ENCODE peak calls at places on chromosomes 12 and 14, in eight cellular contexts. T is HepG2, Q is GM12878, R is IMR-90, J is WTC11, F is K562, O is SK-N-SH, A is H1. B is an unnamed sample.

GRCh38 chr12:113198286-113198685 is 12.8 kb downstream of the RITA1 start:
- DNase-seq in A (no peak), F (no peak), O (no peak), R (no peak), Q (no peak), T (no peak), J (no peak), B (no peak)

GRCh38 chr12:80325167-80325959 is 118.7 kb upstream of the PTPRQ start:
- DNase-seq in Q (no peak), A (no peak), F (no peak), J (no peak), T (no peak), R (no peak), O (no peak), B (no peak)

GRCh38 chr12:53739285-53740129 is 12.3 kb upstream of the CALCOCO1 start:
- DNase-seq in A (no peak), T (no peak), O (peak; percentile 48), R (no peak), J (no peak), F (no peak), Q (no peak), B (no peak)

GRCh38 chr12:113301811-113302210 is 33.1 kb downstream of the SLC8B1 start:
- DNase-seq in Q (no peak), J (no peak), A (no peak), T (no peak), R (no peak), O (no peak), F (peak; percentile 34), B (no peak)

GRCh38 chr12:45666452-45667215 is 62.9 kb upstream of the ARID2 start:
- DNase-seq in J (no peak), F (no peak), A (no peak), Q (no peak), O (no peak), R (peak; percentile 41), T (no peak), B (no peak)

GRCh38 chr12:75565795-75566194 is 54.4 kb upstream of the KRR1 start:
- DNase-seq in T (no peak), R (no peak), O (no peak), Q (no peak), F (no peak), J (no peak), A (no peak), B (no peak)

GRCh38 chr14:63383776-63384367 is 65.1 kb upstream of the GPHB5 start:
- DNase-seq in J (no peak), Q (peak; percentile 17), R (no peak), A (no peak), F (no peak), T (no peak), O (no peak), B (no peak)

GRCh38 chr12:15530361-15530760 is 208.1 kb downstream of the PTPRO start:
- DNase-seq in A (no peak), F (no peak), R (no peak), T (no peak), O (no peak), J (no peak), Q (no peak), B (no peak)

GRCh38 chr12:65720739-65721138 is 103.5 kb upstream of the HMGA2 start:
- DNase-seq in A (no peak), R (no peak), F (no peak), O (no peak), Q (no peak), J (no peak), T (no peak), B (no peak)

GRCh38 chr14:71650187-71650586 is 282.0 kb upstream of the RGS6 start:
- DNase-seq in T (no peak), R (peak; percentile 23), A (no peak), O (no peak), J (no peak), F (no peak), Q (no peak), B (no peak)

GRCh38 chr14:105094193-105094907 is 29.1 kb upstream of the GPR132 start:
- DNase-seq in J (no peak), R (no peak), T (no peak), A (no peak), F (no peak), O (no peak), Q (no peak), B (no peak)

GRCh38 chr12:123269395-123269892 is 2.2 kb downstream of the CDK2AP1 start:
- DNase-seq in F (no peak), O (peak; percentile 95), Q (no peak), T (peak; percentile 30), A (no peak), J (peak; percentile 78), R (peak; percentile 61), B (no peak)

GRCh38 chr14:35600253-35600652 is 66.3 kb downstream of the INSM2 start:
- DNase-seq in J (no peak), A (no peak), R (no peak), T (no peak), O (no peak), Q (no peak), F (no peak), B (no peak)

GRCh38 chr14:69152181-69152943 is 557 bp downstream of the DCAF5 start:
- DNase-seq in J (peak; percentile 43), R (no peak), Q (no peak), A (no peak), T (peak; percentile 20), O (peak; percentile 67), F (peak; percentile 63), B (peak; percentile 32)

GRCh38 chr12:79434561-79434960 is 256.2 kb downstream of the PAWR start:
- DNase-seq in R (no peak), A (no peak), O (no peak), Q (no peak), T (no peak), F (no peak), J (no peak), B (no peak)

DNA sequence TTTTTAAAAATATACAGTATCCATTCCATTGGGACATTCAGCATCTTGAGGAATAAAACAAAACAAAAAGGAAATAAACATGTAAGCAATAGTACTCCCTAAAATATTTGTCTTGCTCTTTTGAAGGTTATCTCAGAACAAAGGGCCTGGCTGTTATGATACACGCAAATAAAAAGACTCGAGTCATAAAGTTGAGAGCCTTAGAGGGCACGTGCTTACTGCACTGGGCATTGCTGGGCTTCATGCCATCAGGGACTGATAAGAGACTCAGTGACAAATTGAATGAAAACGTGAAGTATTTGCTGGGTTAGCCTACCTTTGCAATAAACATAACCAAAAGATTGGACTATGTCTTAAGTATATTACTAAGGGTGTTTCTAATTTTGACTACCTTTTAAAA is 118.9 kb downstream of the SLC35F4 start:
- DNase-seq in J (no peak), O (no peak), A (no peak), R (no peak), F (no peak), Q (no peak), T (no peak), B (no peak)
- TF ChIP-seq USF2 in J (no peak), O (no peak), A (no peak), R (no peak), F (no peak), Q (no peak), T (no peak), B (no peak)

DNA sequence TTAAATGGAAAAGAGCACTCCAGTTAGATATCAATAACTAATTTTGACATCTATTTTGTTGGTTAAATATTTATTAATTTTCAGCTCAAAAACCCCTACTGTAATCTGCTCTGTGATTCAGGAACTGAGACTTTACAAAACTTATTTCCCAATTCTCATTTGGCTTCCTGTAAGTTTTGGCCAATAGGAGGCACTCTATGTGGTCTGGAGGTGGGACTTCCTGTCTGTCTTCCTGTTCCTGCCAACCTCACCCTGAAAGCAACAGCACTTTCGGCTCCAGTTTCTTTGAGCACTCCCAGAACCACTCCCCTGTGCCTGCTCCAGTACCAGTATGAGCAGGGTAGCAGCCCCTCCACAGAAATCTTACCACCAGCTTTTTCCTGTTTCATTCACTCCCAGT is 1027.0 kb downstream of the VRK1 start:
- DNase-seq in F (no peak), A (no peak), T (no peak), R (no peak), Q (no peak), O (no peak), J (no peak), B (no peak)
- TF ChIP-seq USF2 in F (no peak), A (no peak), T (no peak), R (no peak), Q (no peak), O (no peak), J (no peak), B (no peak)

DNA sequence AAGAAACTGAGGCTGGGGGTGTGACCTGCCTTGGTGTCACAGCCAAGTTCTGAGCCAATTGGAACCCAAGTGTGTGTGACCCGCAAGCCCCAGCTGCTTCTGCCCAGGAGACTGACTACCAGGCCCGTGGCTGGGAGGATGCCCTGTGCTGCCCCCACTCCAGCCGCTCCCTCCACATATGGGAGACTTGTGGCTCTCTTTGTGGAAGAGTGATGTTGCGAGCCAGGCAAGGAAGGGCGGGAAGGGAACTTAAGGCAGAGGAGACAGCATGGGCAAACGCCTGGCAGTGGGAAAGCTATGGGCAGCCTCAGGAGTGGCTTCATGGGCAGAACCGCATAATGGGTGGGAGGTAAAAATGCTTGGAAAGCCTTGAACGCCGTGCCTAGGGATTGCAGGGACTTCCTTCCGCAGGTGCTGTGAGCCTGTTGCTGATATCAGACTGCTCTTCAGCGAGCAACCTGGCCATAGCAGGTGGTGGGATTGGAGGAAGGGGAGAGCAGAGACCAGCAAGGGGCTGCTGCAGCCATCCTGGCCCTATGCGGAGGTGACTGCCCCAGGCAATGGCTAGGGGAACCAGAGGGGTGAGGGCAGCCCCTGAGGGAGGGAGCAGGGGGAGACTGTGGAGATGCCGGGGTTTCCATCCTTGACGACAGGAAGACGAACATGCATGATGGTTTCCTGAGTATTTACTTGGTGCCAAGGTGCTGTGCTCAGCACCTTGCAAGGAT is 115.7 kb downstream of the LGMN start:
- DNase-seq in R (no peak), T (no peak), J (no peak), O (no peak), F (no peak), Q (no peak), A (no peak), B (no peak)
- TF ChIP-seq USF2 in R (no peak), T (no peak), J (no peak), O (no peak), F (no peak), Q (no peak), A (no peak), B (no peak)

DNA sequence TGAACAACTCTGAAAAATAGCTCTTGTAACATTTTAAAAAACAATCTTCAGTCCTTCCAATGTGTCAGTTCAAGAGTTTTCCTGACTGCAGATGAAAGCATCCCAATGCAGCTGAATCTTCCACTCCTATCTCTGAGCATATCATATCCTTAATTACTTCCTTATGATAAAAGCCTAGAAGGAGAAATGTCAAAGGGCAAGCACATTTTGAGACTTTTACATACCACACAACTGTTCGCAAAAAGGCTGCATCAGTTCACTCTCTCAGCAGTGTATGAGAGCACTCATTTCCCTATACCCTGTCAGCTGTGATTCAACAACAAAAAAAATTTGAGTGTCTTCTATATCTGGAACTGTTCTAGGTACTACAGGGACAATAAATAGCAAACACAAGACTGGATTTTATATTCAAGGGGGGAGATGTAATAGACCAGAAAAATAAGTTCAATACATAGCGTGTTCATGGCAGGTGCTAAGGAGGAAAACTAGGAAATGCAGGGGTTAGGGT is 66.1 kb downstream of the ACADS start:
- DNase-seq in Q (no peak), R (no peak), T (no peak), O (no peak), J (no peak), F (no peak), A (no peak), B (no peak)
- TF ChIP-seq USF2 in Q (no peak), R (no peak), T (no peak), O (no peak), J (no peak), F (no peak), A (no peak), B (no peak)